ENCODE peak calls at places on chromosomes 11 and 22, in five cellular contexts. J is left ventricle myocardium inferior, T is tibial artery, I is H9, K is body of pancreas. Q is an unnamed sample.

GRCh38 chr11:4551346-4551979 is 6.5 kb downstream of the OR52M1 start:
- DNase-seq in K (no peak), J (no peak), I (peak; percentile 30), T (no peak), Q (peak; percentile 19)

GRCh38 chr11:80350541-80350940 is 909.7 kb upstream of the TENM4 start:
- DNase-seq in K (no peak), J (no peak), T (no peak), I (no peak), Q (peak; percentile 31)

GRCh38 chr11:86244063-86244521 is 461 bp upstream of the EED start:
- DNase-seq in J (peak; percentile 87), I (peak; percentile 89), T (peak; percentile 91), K (peak; percentile 90), Q (peak; percentile 91)

GRCh38 chr11:121250843-121251242 is 41.7 kb upstream of the SC5D start:
- DNase-seq in K (no peak), T (no peak), J (no peak), I (no peak), Q (peak; percentile 41)

GRCh38 chr22:20316844-20317401 is 2.9 kb downstream of the DGCR6L start:
- DNase-seq in T (no peak), J (no peak), K (no peak), I (no peak), Q (no peak)

GRCh38 chr11:88813233-88813915 is 252.4 kb downstream of the GRM5 start:
- DNase-seq in J (no peak), T (no peak), I (no peak), K (no peak), Q (no peak)

GRCh38 chr11:82085493-82085892 is 648.2 kb downstream of the FAM181B start:
- DNase-seq in I (no peak), K (no peak), J (no peak), T (no peak), Q (no peak)

GRCh38 chr11:10847960-10848860 is 9.6 kb downstream of the ZBED5 start:
- DNase-seq in J (no peak), I (no peak), K (no peak), T (no peak), Q (no peak)

GRCh38 chr22:20016734-20017621 is at the start of gene ARVCF:
- DNase-seq in J (peak; percentile 95), K (peak; percentile 93), T (peak; percentile 95), I (peak; percentile 91), Q (peak; percentile 91)

GRCh38 chr22:50314455-50315288 is 7.2 kb upstream of the PLXNB2 start:
- DNase-seq in J (peak; percentile 50), I (peak; percentile 61), K (no peak), T (peak; percentile 76), Q (peak; percentile 85)

GRCh38 chr11:130340671-130341319 is 26.1 kb upstream of the ZBTB44 start:
- DNase-seq in J (no peak), K (no peak), T (no peak), I (no peak), Q (peak; percentile 4)

GRCh38 chr11:8705171-8705570 is 22.6 kb downstream of the RPL27A start:
- DNase-seq in K (no peak), J (no peak), I (no peak), T (no peak), Q (no peak)

GRCh38 chr11:19660076-19660475 is 52.6 kb upstream of the NAV2 start:
- DNase-seq in I (no peak), T (no peak), J (no peak), K (no peak), Q (peak; percentile 49)

GRCh38 chr11:83092488-83093384 is 21.0 kb upstream of the RAB30 start:
- DNase-seq in K (peak; percentile 86), J (no peak), I (no peak), T (no peak), Q (peak; percentile 97)

GRCh38 chr11:40030867-40031266 is 1428.6 kb downstream of the LRRC4C start:
- DNase-seq in K (no peak), J (no peak), I (peak; percentile 45), T (no peak), Q (no peak)

GRCh38 chr22:25024895-25025294 is 72.4 kb downstream of the KIAA1671 start:
- DNase-seq in I (no peak), T (no peak), J (no peak), K (no peak), Q (no peak)

GRCh38 chr11:17721242-17721999 is 2.0 kb downstream of the MYOD1 start:
- DNase-seq in J (no peak), I (no peak), T (no peak), K (no peak), Q (no peak)

GRCh38 chr11:96156379-96156722 is 186.6 kb downstream of the MAML2 start:
- DNase-seq in J (no peak), T (no peak), K (no peak), I (no peak), Q (no peak)

GRCh38 chr22:38417252-38418060 is 37.5 kb downstream of the KCNJ4 start:
- DNase-seq in T (peak; percentile 53), J (no peak), I (no peak), K (no peak), Q (no peak)

GRCh38 chr11:79321282-79321681 is 119.5 kb downstream of the TENM4 start:
- DNase-seq in J (no peak), T (no peak), I (no peak), K (no peak), Q (no peak)

GRCh38 chr11:129930306-129930705 is 34.9 kb upstream of the NFRKB start:
- DNase-seq in T (no peak), K (no peak), I (no peak), J (no peak), Q (peak; percentile 33)

DNA sequence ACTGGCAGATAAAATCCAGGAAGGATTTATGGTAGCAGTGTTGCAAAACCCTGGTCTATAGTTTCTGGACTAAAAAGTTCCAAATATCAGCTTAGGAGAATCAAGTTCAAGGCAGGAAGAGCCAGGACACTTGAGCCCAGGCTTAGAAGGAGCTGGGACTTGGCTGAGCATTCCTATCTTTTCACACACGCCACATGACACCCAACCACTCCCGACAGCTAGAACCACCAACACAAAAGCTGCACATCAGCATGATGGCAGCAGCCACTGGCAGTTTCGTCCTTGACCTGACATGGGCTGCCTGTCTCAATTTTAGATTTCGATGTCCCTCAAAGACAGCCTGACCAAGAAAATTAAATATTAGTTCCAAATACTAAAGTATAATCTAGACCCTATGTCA is 14.2 kb downstream of the LARGE2 start:
- DNase-seq in J (no peak), K (no peak), I (no peak), T (no peak), Q (no peak)
- H3K27ac ChIP-seq in J (no peak overlapping the region), K (no peak overlapping the region), I (no peak overlapping the region), T (no peak overlapping the region), Q (no peak overlapping the region)

GRCh38 chr11:107844041-107844440 is 14.5 kb downstream of the SLC35F2 start:
- DNase-seq in J (no peak), T (no peak), K (no peak), I (no peak), Q (no peak)
- H3K4me1 ChIP-seq in J (peaks cover 4% of the 10 kb centered on the region), T (no peaks in the 10 kb centered on the region), K (no peaks in the 10 kb centered on the region), I (no peaks in the 10 kb centered on the region), Q (peaks cover 2% of the 10 kb centered on the region)

GRCh38 chr11:28932940-28933339 is 824.8 kb downstream of the METTL15 start:
- DNase-seq in K (no peak), J (no peak), T (no peak), I (no peak), Q (no peak)
- H3K9me3 ChIP-seq in K (no peaks in the 10 kb centered on the region), J (peaks cover 28% of the 10 kb centered on the region), T (peaks cover 12% of the 10 kb centered on the region), I (no peaks in the 10 kb centered on the region), Q (no peaks in the 10 kb centered on the region)

GRCh38 chr11:98003606-98004371 is 1017.0 kb upstream of the CNTN5 start:
- DNase-seq in T (no peak), K (no peak), I (no peak), J (no peak), Q (no peak)

DNA sequence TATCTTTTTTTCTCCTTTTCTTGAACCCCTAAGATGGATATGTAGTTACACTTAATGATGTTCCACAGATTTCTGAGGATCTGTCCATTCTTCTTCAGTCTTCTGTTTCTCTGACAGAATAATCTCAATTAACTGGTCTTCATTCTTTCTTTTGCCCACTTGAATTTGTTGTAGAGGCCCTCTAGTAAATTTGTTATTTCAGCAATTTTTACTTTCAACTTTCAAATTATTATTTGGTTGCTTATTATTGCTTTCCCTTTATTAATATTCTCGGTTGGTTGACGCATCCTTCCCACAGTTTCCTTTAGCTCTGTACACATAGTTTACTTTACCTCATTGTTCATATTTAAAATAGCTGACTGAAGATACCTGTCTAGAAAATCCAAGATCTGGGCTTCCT is 1013.7 kb upstream of the CNTN5 start:
- DNase-seq in J (no peak), T (no peak), K (no peak), I (no peak), Q (no peak)
- H3K27ac ChIP-seq in J (no peak overlapping the region), T (no peak overlapping the region), K (no peak overlapping the region), I (no peak overlapping the region), Q (no peak overlapping the region)

GRCh38 chr11:2390871-2391662 is 9.5 kb upstream of the TSSC4 start:
- DNase-seq in T (peak; percentile 90), I (peak; percentile 68), K (no peak), J (no peak), Q (no peak)
- H3K4me1 ChIP-seq in T (no peaks in the 10 kb centered on the region), I (no peaks in the 10 kb centered on the region), K (peaks cover 43% of the 10 kb centered on the region), J (peaks cover 86% of the 10 kb centered on the region), Q (peaks cover 6% of the 10 kb centered on the region)

Q was measured in small intestine.